ENCODE peak calls at places on chromosomes 12 and 14, in eight cellular contexts. F, U, K, Z, E, L, S and B are unnamed samples.

GRCh38 chr12:1808036-1808797 is 12.1 kb upstream of the LRTM2 start:
- DNase-seq in Z (no peak), L (no peak), F (no peak), S (no peak), E (no peak), K (no peak), U (no peak), B (no peak)

GRCh38 chr12:123767613-123768012 is 5.5 kb downstream of the DNAH10 start:
- DNase-seq in Z (no peak), K (no peak), U (no peak), E (no peak), L (no peak), F (no peak), S (no peak), B (peak)

GRCh38 chr14:53528114-53528513 is 375.0 kb upstream of the DDHD1 start:
- DNase-seq in Z (no peak), U (no peak), F (no peak), L (no peak), E (peak), S (peak), K (no peak), B (no peak)

GRCh38 chr14:103382375-103382774 is 2.8 kb upstream of the MARK3 start:
- DNase-seq in S (peak), U (no peak), Z (no peak), L (no peak), K (no peak), E (no peak), F (no peak), B (no peak)

GRCh38 chr12:26113194-26113654 is 11.6 kb downstream of the BHLHE41 start:
- DNase-seq in E (no peak), S (no peak), K (no peak), Z (no peak), L (no peak), U (peak), F (no peak), B (no peak)

GRCh38 chr12:80778005-80778541 is 61.4 kb downstream of the MYF5 start:
- DNase-seq in E (peak), F (no peak), S (peak), K (no peak), L (no peak), Z (peak), U (peak), B (no peak)

GRCh38 chr14:80942158-80942738 is 710 bp upstream of the CEP128 start:
- DNase-seq in S (no peak), U (no peak), L (no peak), E (no peak), F (no peak), K (no peak), Z (no peak), B (no peak)

GRCh38 chr14:50417853-50418252 is 21.2 kb upstream of the CDKL1 start:
- DNase-seq in F (no peak), S (peak), K (no peak), U (no peak), E (no peak), L (no peak), Z (no peak), B (no peak)

GRCh38 chr12:59834659-59835474 is 239.0 kb downstream of the SLC16A7 start:
- DNase-seq in F (peak), U (peak), L (no peak), E (no peak), K (no peak), Z (no peak), S (peak), B (no peak)

GRCh38 chr12:97754306-97754705 is 291.7 kb downstream of the RMST start:
- DNase-seq in U (no peak), Z (no peak), L (no peak), K (no peak), S (no peak), F (no peak), E (no peak), B (no peak)

GRCh38 chr14:65263161-65263788 is 149.3 kb upstream of the FUT8 start:
- DNase-seq in Z (no peak), E (no peak), U (no peak), L (no peak), F (no peak), K (no peak), S (peak), B (no peak)

GRCh38 chr12:20442322-20442721 is 74.0 kb downstream of the PDE3A start:
- DNase-seq in S (no peak), K (no peak), L (no peak), F (no peak), U (no peak), Z (no peak), E (no peak), B (no peak)

GRCh38 chr14:73462078-73462715 is 3.9 kb upstream of the NUMB start:
- DNase-seq in E (no peak), U (no peak), S (peak), F (no peak), L (no peak), Z (no peak), K (no peak), B (no peak)

GRCh38 chr14:79136437-79137430 is 966.6 kb downstream of the NRXN3 start:
- DNase-seq in U (no peak), E (no peak), K (no peak), F (no peak), L (no peak), Z (no peak), S (no peak), B (no peak)

DNA sequence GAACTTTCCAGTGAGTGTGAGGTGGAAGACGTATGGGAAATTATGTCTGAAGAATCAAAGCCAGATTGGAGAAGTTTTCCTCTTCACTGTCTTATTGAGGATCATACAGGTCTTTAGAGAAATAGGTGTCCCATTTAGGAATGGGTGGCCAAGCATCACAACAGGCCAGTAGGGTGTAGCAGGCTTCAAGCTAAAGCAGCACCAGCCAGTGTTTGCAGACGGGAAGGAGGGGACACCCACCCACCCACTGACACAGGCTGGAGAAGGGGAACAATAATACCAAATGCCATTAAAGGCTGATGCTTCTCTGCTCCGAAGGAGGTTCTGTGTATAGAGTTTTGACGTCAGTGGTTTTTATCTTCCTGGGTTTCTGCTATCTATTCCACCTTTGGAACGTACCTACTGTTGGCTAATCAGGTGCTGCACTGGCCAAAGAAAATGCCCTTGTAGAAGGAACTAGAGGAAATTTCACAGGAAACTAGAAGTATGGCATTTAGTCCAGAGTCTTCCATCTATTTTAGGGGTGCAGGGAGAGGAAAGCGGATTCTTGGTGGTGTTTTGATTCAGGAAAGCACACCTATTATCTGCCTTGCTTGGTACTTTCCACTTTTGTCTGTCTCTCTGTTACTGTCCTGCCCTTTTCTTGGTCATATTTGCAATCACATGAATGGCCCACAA is 1.9 kb downstream of the SRRM4 start:
- DNase-seq in F (no peak), L (no peak), E (no peak), S (no peak), U (no peak), Z (no peak), K (no peak), B (no peak)
- TF ChIP-seq CTCF in F (no peak), L (no peak), E (no peak), S (no peak), U (no peak), Z (no peak), K (no peak), B (no peak)

DNA sequence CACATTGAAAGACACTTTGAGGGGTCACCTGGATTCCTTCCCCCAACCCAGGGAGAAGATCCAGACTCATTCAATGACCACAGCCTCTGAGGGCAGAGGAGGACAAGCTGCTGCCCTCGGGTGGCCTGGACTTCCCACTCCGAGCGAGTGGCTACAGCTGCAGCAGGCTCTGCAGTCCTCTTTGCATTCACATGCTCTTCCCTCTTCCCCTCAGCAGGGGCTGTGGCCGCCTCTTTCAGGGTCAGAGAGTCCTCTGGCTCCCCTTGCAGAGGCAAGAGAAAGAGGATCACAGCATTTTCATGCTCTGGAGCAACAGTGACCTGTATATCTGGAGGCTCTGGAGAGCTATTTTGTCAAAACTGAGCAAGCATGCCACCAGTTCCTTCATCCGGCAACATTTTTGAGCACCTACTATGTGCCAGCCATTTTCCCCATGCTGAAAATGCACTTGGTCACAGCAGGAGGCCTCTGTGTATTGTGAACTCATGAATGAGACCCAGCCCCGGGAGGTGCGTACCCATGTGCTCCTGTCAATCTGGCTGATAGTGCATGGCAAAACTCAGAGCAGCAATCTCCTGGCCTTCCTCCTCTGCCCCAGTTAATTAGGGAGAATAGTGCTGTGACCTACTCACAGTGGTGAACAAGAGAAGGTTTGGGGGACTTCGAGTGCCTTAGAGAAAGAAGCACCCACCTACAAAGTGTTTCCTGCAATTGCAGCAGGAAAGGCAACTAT is 42.9 kb upstream of the KCNA5 start:
- DNase-seq in U (no peak), Z (no peak), F (no peak), E (no peak), K (no peak), S (no peak), L (no peak), B (no peak)
- TF ChIP-seq CTCF in U (no peak), Z (no peak), F (no peak), E (no peak), K (no peak), S (no peak), L (no peak), B (no peak)

DNA sequence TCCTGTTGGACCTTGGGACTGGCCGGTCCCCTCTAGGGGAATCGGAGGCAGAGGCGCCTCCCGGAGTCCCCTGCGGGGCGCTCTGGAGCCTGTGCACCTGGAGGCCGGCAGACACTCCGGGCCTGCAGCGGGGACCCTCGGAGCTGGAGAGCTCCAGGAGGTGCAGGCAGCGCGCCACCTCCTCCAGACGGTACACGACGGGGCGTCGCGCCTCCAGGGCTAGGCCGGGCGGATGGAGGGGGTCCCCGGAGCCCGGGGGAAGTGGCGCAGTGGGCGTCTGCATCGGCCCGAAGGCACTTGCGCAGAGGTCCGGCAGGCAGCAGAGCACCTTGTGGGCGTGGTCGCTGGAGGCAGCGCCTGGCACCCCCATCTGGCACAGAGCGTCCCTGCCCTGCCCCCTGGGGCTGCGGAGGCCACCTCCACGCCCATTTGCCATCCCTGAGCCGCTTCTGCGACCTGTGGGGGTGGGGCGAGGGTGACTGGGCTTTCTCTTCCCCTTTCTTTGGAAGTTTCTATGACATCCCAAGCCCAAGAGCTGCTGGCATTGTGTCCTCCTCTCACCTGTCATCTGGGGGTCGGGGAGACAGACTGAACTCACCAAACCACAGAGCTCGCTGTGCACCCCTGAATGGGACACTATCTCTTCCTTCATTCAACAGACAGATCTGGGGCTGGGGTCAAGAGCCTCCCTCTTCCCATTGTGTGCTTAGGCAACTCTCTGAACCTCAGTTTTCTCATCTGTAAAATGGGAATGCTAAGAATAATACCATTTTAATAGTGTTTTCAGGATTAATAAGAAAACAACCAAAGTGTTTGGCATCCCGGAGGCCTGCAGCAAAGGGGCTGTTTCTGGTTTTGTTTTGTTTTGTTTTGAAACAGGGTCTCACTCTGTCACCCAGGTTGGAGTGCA is 37.5 kb upstream of the CORO1C start:
- DNase-seq in E (peak), Z (no peak), F (peak), L (no peak), K (no peak), S (no peak), U (no peak), B (peak)
- TF ChIP-seq CTCF in E (no peak), Z (no peak), F (no peak), L (no peak), K (no peak), S (no peak), U (no peak), B (no peak)

GRCh38 chr12:102876883-102877282 is 40.2 kb downstream of the PAH start:
- DNase-seq in U (no peak), E (no peak), S (no peak), L (no peak), Z (no peak), K (no peak), F (peak), B (no peak)
- TF ChIP-seq CTCF in U (no peak), E (no peak), S (no peak), L (no peak), Z (no peak), K (no peak), F (peak), B (no peak)

DNA sequence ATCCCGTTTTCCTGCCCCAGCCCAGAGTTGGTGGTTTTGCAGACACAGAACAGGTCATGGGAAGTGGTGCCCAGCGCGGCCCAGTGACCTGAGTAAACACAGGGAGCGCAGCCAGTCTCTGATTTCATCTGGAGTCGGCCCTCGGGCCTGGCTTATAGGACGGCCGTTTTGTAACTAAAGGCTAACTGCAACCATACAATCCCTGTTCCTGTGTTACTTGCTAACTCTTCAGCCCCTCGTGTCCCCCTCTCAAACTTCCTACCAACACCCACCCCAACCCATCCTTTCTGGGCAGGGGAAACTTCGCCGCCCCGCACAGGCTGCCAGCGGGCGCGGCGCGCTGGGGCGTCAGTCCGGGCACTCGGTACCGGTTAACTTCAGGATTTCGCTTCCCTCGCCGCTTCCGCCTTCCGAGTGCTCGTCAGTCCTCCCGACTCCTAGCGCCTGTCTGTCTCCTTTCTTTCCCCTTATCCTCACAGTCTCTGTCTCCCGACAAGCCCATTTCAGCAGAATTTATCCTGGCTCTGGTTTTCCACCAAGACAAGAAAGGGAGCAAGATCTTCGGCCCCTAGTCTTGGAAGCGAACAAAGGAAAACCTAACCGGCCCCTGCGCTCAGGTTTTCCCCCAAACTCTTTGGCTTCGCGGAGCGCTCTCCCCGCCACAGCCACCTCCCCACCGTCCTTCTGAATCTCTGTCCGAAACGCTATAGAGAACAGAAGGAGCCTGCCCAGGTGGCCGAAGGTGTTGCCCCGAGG is 2.0 kb downstream of the SIX1 start:
- DNase-seq in K (no peak), U (no peak), S (peak), E (peak), F (peak), L (no peak), Z (no peak), B (no peak)
- TF ChIP-seq CTCF in K (no peak), U (no peak), S (no peak), E (no peak), F (no peak), L (no peak), Z (no peak), B (no peak)

GRCh38 chr12:50600364-50600763 is 95.6 kb downstream of the DIP2B start:
- DNase-seq in Z (no peak), K (no peak), L (no peak), S (no peak), E (no peak), F (no peak), U (no peak), B (no peak)
- TF ChIP-seq CTCF in Z (no peak), K (no peak), L (no peak), S (no peak), E (no peak), F (no peak), U (no peak), B (no peak)

DNA sequence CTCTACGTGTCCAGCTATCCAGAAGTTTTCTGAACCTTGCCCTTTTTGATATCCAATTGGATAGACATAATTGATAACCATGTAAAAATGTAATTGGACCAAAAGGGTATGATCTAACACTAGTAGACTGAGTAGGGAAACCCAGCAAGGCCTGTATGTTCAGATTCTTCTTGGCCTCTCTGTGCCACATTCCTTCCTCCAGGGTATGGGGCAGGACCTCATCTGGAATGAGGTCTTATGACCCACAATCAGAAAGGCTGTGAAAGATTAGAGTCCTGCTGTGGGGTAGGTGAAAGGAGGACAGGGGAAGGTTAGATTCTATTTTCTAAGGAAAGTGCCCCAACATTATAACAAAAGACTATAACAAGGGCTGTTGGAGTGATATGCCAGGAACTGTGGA is 51.3 kb upstream of the A2ML1 start:
- DNase-seq in Z (no peak), K (no peak), S (no peak), U (no peak), F (no peak), L (no peak), E (no peak), B (no peak)
- TF ChIP-seq CTCF in Z (no peak), K (no peak), S (no peak), U (no peak), F (no peak), L (no peak), E (no peak), B (no peak)